ENCODE peak calls at places on chromosomes 13 and 19, in six cellular contexts. W is testis, A is cardiac muscle cell, X is BE2C, H is ovary, B is neural progenitor cell. N is an unnamed sample. For H3K36me3, the result is how much of the 10 kb centered on the place peaks cover.

GRCh38 chr13:72383646-72384045 is 343.8 kb downstream of the MZT1 start:
- DNase-seq in H (no peak), A (no peak), X (no peak), W (no peak), B (no peak), N (no peak)

GRCh38 chr19:23440207-23440606 is 44.9 kb upstream of the ZNF91 start:
- DNase-seq in X (peak), H (no peak), W (no peak), B (no peak), A (no peak), N (no peak)

GRCh38 chr19:3671680-3672574 is 28.3 kb downstream of the PIP5K1C start:
- DNase-seq in B (no peak), A (peak), X (no peak), W (no peak), H (peak), N (no peak)

GRCh38 chr13:72760189-72760588 is 21.5 kb downstream of the DIS3 start:
- DNase-seq in W (no peak), H (no peak), X (no peak), B (no peak), A (no peak), N (no peak)

GRCh38 chr13:112759053-112759452 is 69.2 kb downstream of the ATP11A start:
- DNase-seq in W (no peak), H (no peak), B (no peak), A (no peak), X (no peak), N (no peak)

GRCh38 chr19:46428278-46429141 is at the start of gene PNMA8C:
- DNase-seq in B (peak), H (peak), A (peak), W (peak), X (peak), N (peak)

GRCh38 chr19:51094696-51095279 is 12.1 kb upstream of the KLK14 start:
- DNase-seq in W (peak), H (peak), B (peak), X (peak), A (peak), N (peak)

GRCh38 chr19:17109962-17110598 is 34.5 kb downstream of the MYO9B start:
- DNase-seq in W (peak), B (no peak), A (no peak), X (no peak), H (no peak), N (no peak)

GRCh38 chr13:98834254-98834960 is 81.9 kb upstream of the SLC15A1 start:
- DNase-seq in W (no peak), X (no peak), A (no peak), B (peak), H (no peak), N (no peak)

GRCh38 chr13:37417042-37417441 is 181.5 kb downstream of the POSTN start:
- DNase-seq in H (no peak), A (peak), W (no peak), B (no peak), X (no peak), N (no peak)

GRCh38 chr19:10514211-10515145 is 2.8 kb downstream of the S1PR5 start:
- DNase-seq in A (no peak), B (peak), X (peak), H (no peak), W (no peak), N (no peak)

GRCh38 chr13:27920677-27921420 is 1.0 kb downstream of the PDX1 start:
- DNase-seq in A (peak), W (peak), H (no peak), X (no peak), B (peak), N (peak)

GRCh38 chr19:8302357-8302691 is 5.8 kb downstream of the CD320 start:
- DNase-seq in X (peak), B (no peak), H (peak), W (peak), A (no peak), N (no peak)

GRCh38 chr19:55678121-55678671 is 3.2 kb downstream of the EPN1 start:
- DNase-seq in B (no peak), A (no peak), X (peak), W (no peak), H (no peak), N (no peak)

GRCh38 chr13:99129951-99130350 is 70.7 kb upstream of the UBAC2 start:
- DNase-seq in B (no peak), W (no peak), A (no peak), X (no peak), H (no peak), N (no peak)

GRCh38 chr19:48750771-48751504 is 1.5 kb downstream of the FUT1 start:
- DNase-seq in A (no peak), X (no peak), W (no peak), H (no peak), B (no peak), N (no peak)

GRCh38 chr19:15266683-15267082 is 34.4 kb upstream of the EPHX3 start:
- DNase-seq in X (no peak), H (no peak), A (no peak), B (no peak), W (no peak), N (no peak)

GRCh38 chr13:25630327-25630726 is 258.6 kb downstream of the ATP8A2 start:
- DNase-seq in W (no peak), X (no peak), B (peak), H (no peak), A (no peak), N (no peak)

GRCh38 chr13:20150561-20150960 is 10.3 kb downstream of the GJA3 start:
- DNase-seq in A (no peak), X (no peak), W (no peak), B (no peak), H (no peak), N (no peak)

GRCh38 chr13:63436288-63436687 is 2020.6 kb upstream of the PCDH20 start:
- DNase-seq in X (no peak), A (no peak), H (no peak), W (no peak), B (no peak), N (no peak)

DNA sequence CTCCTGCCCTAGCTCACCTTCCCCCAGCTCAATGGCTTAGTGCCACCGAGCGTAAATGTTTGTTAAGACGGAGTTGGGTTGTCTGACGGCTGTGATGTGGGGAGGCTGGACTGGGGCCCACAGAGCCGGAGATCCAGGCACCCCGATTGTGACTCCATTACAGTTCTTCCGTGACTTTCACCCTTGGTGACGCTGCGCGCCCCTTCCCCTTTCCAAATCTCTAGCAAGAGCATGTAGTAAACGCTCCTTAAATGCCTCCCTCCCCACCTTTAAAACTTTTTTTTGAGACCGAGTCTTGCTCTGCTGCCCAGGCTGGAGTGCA is 829 bp downstream of the REEP6 start:
- DNase-seq in B (no peak), W (no peak), A (no peak), H (no peak), X (no peak), N (no peak)
- H3K4me3 ChIP-seq in B (peak), W (peak), A (peak), H (no peak), X (no peak), N (peak)

GRCh38 chr19:39372047-39372802 is 18.7 kb downstream of the PAF1 start:
- DNase-seq in X (no peak), W (peak), B (no peak), A (peak), H (peak), N (no peak)

GRCh38 chr19:39375929-39376328 is 15.0 kb downstream of the PAF1 start:
- DNase-seq in X (no peak), A (no peak), H (no peak), B (no peak), W (no peak), N (no peak)

GRCh38 chr19:39369200-39369599 is 21.7 kb downstream of the PAF1 start:
- DNase-seq in W (no peak), B (no peak), H (no peak), X (no peak), A (no peak), N (no peak)

GRCh38 chr19:39370735-39371134 is 20.2 kb downstream of the PAF1 start:
- DNase-seq in B (no peak), A (no peak), H (no peak), X (no peak), W (no peak), N (no peak)

GRCh38 chr19:39372941-39373340 is 18.0 kb downstream of the PAF1 start:
- DNase-seq in W (no peak), X (no peak), H (no peak), B (no peak), A (peak), N (no peak)
- H3K36me3 ChIP-seq in W (under half), X (half or more), H (under half), B (under half), A (half or more), N (half or more)

GRCh38 chr13:52012512-52012836 is 276 bp downstream of the ALG11 start:
- DNase-seq in H (no peak), B (no peak), A (no peak), W (no peak), X (no peak), N (no peak)

GRCh38 chr13:52010890-52011689 is at the start of gene ATP7B:
- DNase-seq in W (peak), A (peak), H (no peak), B (peak), X (peak), N (peak)

GRCh38 chr13:52011690-52012511 is at the start of gene ALG11:
- DNase-seq in X (peak), A (peak), B (peak), H (peak), W (peak), N (peak)

GRCh38 chr13:52006491-52007245 is 4.6 kb downstream of the ATP7B start:
- DNase-seq in X (no peak), H (no peak), W (no peak), B (no peak), A (no peak), N (no peak)

GRCh38 chr13:52009985-52010384 is 1.3 kb downstream of the ATP7B start:
- DNase-seq in W (no peak), A (no peak), B (no peak), H (no peak), X (no peak), N (no peak)
- H3K4me3 ChIP-seq in W (no peak), A (no peak), B (no peak), H (no peak), X (no peak), N (no peak)

DNA sequence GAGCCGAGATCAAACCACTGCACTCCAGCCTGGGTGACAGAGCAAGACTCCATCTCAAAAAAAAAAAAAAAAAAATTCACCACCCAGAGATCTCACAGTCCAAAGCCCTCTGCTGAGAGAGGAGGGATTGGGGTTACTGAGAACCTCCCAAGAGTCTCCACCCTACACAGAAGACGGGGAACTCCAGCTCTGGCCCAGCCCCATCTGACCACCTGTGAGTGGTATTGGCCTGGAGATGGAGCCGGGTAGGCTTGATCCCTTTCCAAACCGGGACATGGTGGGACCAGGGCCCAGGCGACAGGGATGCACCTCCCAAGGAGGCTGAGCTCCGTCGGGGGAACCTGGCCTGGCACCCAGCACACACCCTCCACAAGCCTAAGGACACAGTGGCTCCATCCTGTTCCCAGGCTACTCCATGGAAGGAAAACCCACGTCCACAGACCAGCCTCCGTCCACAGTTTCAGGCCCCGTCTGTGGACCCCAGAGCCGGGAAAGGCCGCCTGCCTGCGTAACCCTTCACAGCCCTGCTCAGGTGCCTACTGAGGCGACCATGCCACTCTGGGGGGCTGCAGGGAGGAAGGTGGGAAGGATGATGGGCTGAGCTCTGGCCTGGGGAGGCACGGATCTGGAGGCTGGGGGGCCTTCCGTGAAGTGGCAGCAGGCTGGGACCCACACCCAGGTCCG is 1.8 kb downstream of the TMEM259 start:
- DNase-seq in B (no peak), W (no peak), A (no peak), X (no peak), H (no peak), N (no peak)
- H3K36me3 ChIP-seq in B (under half), W (under half), A (under half), X (under half), H (under half), N (under half)

DNA sequence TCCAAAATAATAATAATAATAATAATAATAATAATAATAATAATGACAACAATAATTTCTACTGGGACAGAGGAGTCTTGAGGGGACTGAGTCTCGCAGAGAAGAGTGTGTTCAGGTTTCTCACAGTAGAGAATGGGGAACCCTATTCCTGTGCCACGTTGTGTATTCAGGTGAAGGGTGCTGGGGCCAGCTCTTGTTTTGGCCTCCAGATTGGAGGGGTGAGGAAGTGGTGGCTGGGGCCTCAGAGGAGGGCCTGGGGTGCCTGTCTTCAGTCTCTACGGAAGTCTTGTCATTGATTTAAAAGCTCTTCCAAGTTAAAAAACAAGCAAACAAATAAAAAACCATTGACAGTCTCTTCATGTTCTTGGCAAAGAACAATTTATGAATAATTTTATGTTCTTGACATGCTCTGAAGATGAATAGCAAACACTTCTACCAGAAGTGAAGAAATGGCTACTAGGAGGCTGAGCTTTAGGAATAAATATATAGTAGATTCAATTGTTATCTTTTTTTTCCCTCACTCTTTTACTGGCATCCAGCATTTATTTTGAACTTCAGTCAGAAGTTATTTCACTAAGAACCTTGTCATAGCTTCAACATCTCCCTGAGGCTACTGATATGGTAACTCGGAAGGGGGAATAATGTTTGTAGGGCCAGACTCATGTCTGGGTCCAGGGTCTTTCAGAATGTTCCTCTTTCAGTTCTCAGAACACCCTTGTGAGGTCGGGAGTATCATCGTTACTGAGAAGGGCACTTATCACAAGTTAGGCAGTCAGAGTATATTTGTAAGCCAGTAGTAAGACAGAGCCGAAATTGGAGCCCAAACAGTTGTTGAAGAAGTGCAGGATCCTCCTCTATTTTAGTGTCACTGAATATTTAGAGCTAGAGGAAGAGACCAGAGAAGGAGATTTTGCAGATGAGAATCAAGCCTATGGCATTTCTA is 13.1 kb downstream of the LRCH1 start:
- DNase-seq in X (no peak), B (no peak), H (no peak), W (no peak), A (no peak), N (no peak)
- H3K4me3 ChIP-seq in X (no peak), B (no peak), H (no peak), W (no peak), A (no peak), N (no peak)

DNA sequence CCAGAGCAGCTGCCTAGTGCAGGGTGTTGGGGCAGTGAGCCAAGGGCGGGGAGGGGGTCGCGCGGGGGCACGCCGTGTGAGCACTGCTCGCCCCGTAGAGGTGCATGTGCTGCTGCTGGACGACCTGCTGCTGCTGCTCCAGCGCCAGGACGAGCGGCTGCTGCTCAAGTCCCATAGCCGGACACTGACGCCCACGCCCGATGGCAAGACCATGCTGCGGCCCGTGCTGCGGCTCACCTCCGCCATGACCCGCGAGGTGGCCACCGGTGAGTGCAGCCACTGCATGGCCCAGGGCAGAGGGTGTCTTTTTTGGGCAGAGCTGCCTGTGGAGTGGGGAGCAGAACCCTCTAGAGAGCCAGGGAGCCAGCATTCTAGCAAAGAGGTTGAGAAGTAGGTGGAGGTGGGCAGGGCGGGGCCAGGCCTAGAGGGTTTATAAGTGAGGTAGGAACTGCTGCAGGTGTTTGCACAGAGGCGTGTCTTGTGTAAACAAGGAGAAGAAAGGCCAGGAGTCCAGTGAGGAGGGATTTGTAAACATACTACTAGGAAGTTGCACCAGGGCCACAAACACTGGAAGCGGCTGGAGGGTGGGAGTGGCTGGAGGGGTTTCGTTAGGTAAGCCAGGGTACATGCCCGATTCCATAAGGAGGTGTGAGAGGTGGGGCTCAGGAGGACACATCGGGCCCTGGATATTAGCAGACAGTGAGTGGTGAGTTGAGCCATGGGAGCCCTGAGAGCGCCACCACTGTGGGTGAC is 21.3 kb downstream of the ARHGEF1 start:
- DNase-seq in H (no peak), W (no peak), B (no peak), X (no peak), A (no peak), N (no peak)
- H3K36me3 ChIP-seq in H (under half), W (under half), B (under half), X (under half), A (under half), N (under half)